ENCODE peak calls at places on chromosome 20, in four cellular contexts. K, M, C and F are unnamed samples. For H3K4me1, the result is how much of the 10 kb centered on the place peaks cover.

GRCh38 chr20:621115-621756 is 11.1 kb upstream of the TCF15 start:
- DNase-seq in K (peak), M (no peak), C (no peak), F (peak)

GRCh38 chr20:51385941-51386530 is 156.5 kb downstream of the NFATC2 start:
- DNase-seq in K (peak), M (no peak), C (no peak), F (peak)

GRCh38 chr20:24462461-24463010 is 6.9 kb upstream of the SYNDIG1 start:
- DNase-seq in K (no peak), M (no peak), C (peak), F (no peak)

GRCh38 chr20:63686094-63686491 is 10.4 kb upstream of the TNFRSF6B start:
- DNase-seq in K (no peak), M (no peak), C (no peak), F (no peak)

GRCh38 chr20:59696476-59696875 is 92.1 kb downstream of the PHACTR3 start:
- DNase-seq in K (no peak), M (no peak), C (no peak), F (no peak)

GRCh38 chr20:36372671-36373070 is 66.5 kb downstream of the DLGAP4 start:
- DNase-seq in K (no peak), M (no peak), C (no peak), F (no peak)

GRCh38 chr20:2742934-2743559 is 50.5 kb downstream of the EBF4 start:
- DNase-seq in K (peak), M (peak), C (peak), F (peak)

GRCh38 chr20:19944772-19945459 is 72.2 kb upstream of the NAA20 start:
- DNase-seq in K (peak), M (no peak), C (no peak), F (no peak)

GRCh38 chr20:50824137-50824536 is 29.3 kb downstream of the BCAS4 start:
- DNase-seq in K (peak), M (no peak), C (no peak), F (no peak)

GRCh38 chr20:19288061-19288460 is 75.6 kb downstream of the SLC24A3 start:
- DNase-seq in K (no peak), M (no peak), C (no peak), F (no peak)

GRCh38 chr20:62235777-62236157 is 2.6 kb upstream of the OSBPL2 start:
- DNase-seq in K (no peak), M (no peak), C (no peak), F (no peak)

GRCh38 chr20:37342231-37343177 is 3.4 kb upstream of the SRC start:
- DNase-seq in K (no peak), M (no peak), C (no peak), F (peak)

GRCh38 chr20:11912013-11912663 is 5.6 kb upstream of the BTBD3 start:
- DNase-seq in K (no peak), M (no peak), C (no peak), F (peak)

DNA sequence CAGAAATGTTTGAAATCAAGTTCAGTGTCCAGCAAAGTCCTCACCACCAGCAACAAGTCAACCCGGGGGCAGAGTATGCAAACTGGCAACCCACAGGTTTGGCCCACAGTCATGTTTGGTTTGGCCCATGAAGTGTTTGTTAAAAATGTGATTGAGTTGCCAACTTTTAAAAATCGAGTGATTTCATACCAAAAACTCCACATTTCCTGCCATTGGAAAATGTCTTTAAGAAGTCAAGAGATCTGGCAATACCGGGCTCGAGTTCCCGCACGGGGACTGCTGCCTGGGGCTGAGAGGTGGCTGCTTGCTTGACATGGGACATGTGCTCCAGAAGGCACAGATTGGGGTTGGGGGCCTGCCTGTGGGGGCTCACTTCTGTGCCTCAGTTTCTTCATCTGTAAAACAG is 36.1 kb downstream of the PREX1 start:
- DNase-seq in K (peak), M (no peak), C (no peak), F (no peak)
- H3K4me1 ChIP-seq in K (under half), M (under half), C (half or more), F (under half)

GRCh38 chr20:17587831-17588230 is 18.0 kb downstream of the DSTN start:
- DNase-seq in K (no peak), M (no peak), C (no peak), F (no peak)

GRCh38 chr20:17589161-17589834 is 19.4 kb downstream of the DSTN start:
- DNase-seq in K (no peak), M (no peak), C (no peak), F (no peak)

GRCh38 chr20:17587148-17587547 is 17.3 kb downstream of the DSTN start:
- DNase-seq in K (no peak), M (no peak), C (no peak), F (no peak)

GRCh38 chr20:17584684-17585083 is 14.8 kb downstream of the DSTN start:
- DNase-seq in K (peak), M (no peak), C (no peak), F (no peak)

DNA sequence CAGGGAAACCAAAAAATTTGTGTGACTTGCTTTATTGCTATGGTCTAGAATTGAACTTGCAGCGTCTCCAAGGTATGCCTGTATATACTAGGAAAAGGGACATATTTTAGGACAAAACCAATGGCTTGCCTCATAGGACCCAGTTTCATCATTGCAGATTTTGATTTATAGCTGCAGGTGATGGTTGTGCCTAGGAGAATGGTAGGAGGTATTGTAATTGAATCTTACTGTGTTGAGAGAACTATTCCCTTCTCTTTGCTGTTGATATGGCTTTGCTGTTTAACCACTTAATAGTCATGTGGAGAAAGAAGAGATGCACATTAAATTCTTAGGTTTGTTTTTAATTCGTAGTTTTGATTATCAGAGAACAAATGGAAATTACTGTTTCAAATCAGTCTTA is 16.4 kb downstream of the DSTN start:
- DNase-seq in K (no peak), M (no peak), C (no peak), F (no peak)
- H3K23ac ChIP-seq in K (no peak), M (no peak), C (no peak), F (no peak)

DNA sequence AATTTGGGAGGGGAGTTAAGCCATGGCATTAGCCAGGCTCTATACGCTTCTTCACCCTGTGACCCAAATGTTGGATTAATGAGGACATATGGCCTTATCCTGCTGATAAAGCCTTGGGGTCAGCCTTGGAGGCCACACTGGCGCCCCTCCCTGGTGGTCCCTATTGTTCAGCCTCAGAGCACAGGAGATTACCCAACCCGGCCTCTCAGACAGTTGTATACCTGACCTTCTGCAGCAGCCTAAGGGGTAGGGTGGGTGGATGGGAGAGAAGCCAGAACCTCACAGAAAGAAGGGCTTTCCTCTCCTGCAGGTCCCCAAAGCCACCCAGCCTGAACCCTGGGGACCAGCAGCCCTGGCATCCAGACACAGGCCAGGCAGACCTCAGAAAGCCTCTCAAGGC is 76.8 kb downstream of the LINC00237 start:
- DNase-seq in K (no peak), M (no peak), C (peak), F (no peak)
- H4K8ac ChIP-seq in K (no peak), M (no peak), C (no peak), F (no peak)

GRCh38 chr20:57398901-57399535 is 7.8 kb downstream of the RBM38 start:
- DNase-seq in K (no peak), M (no peak), C (no peak), F (no peak)

GRCh38 chr20:57400262-57400701 is 9.1 kb downstream of the RBM38 start:
- DNase-seq in K (no peak), M (no peak), C (no peak), F (no peak)

GRCh38 chr20:57400821-57401564 is 9.8 kb downstream of the RBM38 start:
- DNase-seq in K (no peak), M (no peak), C (no peak), F (no peak)

GRCh38 chr20:57398231-57398821 is 7.1 kb downstream of the RBM38 start:
- DNase-seq in K (no peak), M (no peak), C (no peak), F (no peak)

GRCh38 chr20:57399587-57400261 is 8.5 kb downstream of the RBM38 start:
- DNase-seq in K (peak), M (no peak), C (no peak), F (no peak)
- H3K4me1 ChIP-seq in K (under half), M (under half), C (under half), F (under half)